ENCODE peak calls at places on chromosome 4, in six cellular contexts. One of them, this sample, is unnamed.
A peak's percentile ranks its signal among the peaks of the same experiment; 100 is the strongest.

GRCh38 chr4:183376381-183376780 is 54.2 kb upstream of the CLDN24 start:
- DNase-seq in mammary epithelial cell: no peak
- DNase-seq in stimulated activated CD8-positive, alpha-beta memory T cell treated with anti-CD3 and anti-CD28 coated beads, Interleukin-2, amount 100 ng/mL, for 48 hours: no peak
- DNase-seq in transverse colon: no peak
- DNase-seq in HepG2: no peak
- DNase-seq in sigmoid colon: no peak
- DNase-seq in this sample: no peak

GRCh38 chr4:88730811-88731210 is 33.2 kb upstream of the NAP1L5 start:
- DNase-seq in mammary epithelial cell: no peak
- DNase-seq in stimulated activated CD8-positive, alpha-beta memory T cell treated with anti-CD3 and anti-CD28 coated beads, Interleukin-2, amount 100 ng/mL, for 48 hours: no peak
- DNase-seq in transverse colon: no peak
- DNase-seq in HepG2: no peak
- DNase-seq in sigmoid colon: no peak
- DNase-seq in this sample: no peak

GRCh38 chr4:76301068-76301774 is 5.3 kb upstream of the STBD1 start:
- DNase-seq in mammary epithelial cell: peak; percentile 95
- DNase-seq in stimulated activated CD8-positive, alpha-beta memory T cell treated with anti-CD3 and anti-CD28 coated beads, Interleukin-2, amount 100 ng/mL, for 48 hours: no peak
- DNase-seq in transverse colon: no peak
- DNase-seq in HepG2: peak; percentile 91
- DNase-seq in sigmoid colon: no peak
- DNase-seq in this sample: peak; percentile 22

GRCh38 chr4:41373221-41373620 is 116.5 kb downstream of the UCHL1 start:
- DNase-seq in mammary epithelial cell: no peak
- DNase-seq in stimulated activated CD8-positive, alpha-beta memory T cell treated with anti-CD3 and anti-CD28 coated beads, Interleukin-2, amount 100 ng/mL, for 48 hours: no peak
- DNase-seq in transverse colon: no peak
- DNase-seq in HepG2: no peak
- DNase-seq in sigmoid colon: no peak
- DNase-seq in this sample: no peak

GRCh38 chr4:176238819-176239218 is 30.2 kb downstream of the ASB5 start:
- DNase-seq in mammary epithelial cell: peak; percentile 78
- DNase-seq in stimulated activated CD8-positive, alpha-beta memory T cell treated with anti-CD3 and anti-CD28 coated beads, Interleukin-2, amount 100 ng/mL, for 48 hours: no peak
- DNase-seq in transverse colon: no peak
- DNase-seq in HepG2: no peak
- DNase-seq in sigmoid colon: no peak
- DNase-seq in this sample: no peak

GRCh38 chr4:152860057-152860456 is 76.1 kb upstream of the FHDC1 start:
- DNase-seq in mammary epithelial cell: no peak
- DNase-seq in stimulated activated CD8-positive, alpha-beta memory T cell treated with anti-CD3 and anti-CD28 coated beads, Interleukin-2, amount 100 ng/mL, for 48 hours: no peak
- DNase-seq in transverse colon: no peak
- DNase-seq in HepG2: no peak
- DNase-seq in sigmoid colon: no peak
- DNase-seq in this sample: no peak

GRCh38 chr4:163624727-163625126 is 130.2 kb downstream of the TMA16 start:
- DNase-seq in mammary epithelial cell: no peak
- DNase-seq in stimulated activated CD8-positive, alpha-beta memory T cell treated with anti-CD3 and anti-CD28 coated beads, Interleukin-2, amount 100 ng/mL, for 48 hours: no peak
- DNase-seq in transverse colon: no peak
- DNase-seq in HepG2: no peak
- DNase-seq in sigmoid colon: no peak
- DNase-seq in this sample: no peak

GRCh38 chr4:143653031-143653430 is 47.4 kb downstream of the FREM3 start:
- DNase-seq in mammary epithelial cell: no peak
- DNase-seq in stimulated activated CD8-positive, alpha-beta memory T cell treated with anti-CD3 and anti-CD28 coated beads, Interleukin-2, amount 100 ng/mL, for 48 hours: no peak
- DNase-seq in transverse colon: no peak
- DNase-seq in HepG2: no peak
- DNase-seq in sigmoid colon: no peak
- DNase-seq in this sample: no peak

GRCh38 chr4:148847544-148847943 is 405.3 kb upstream of the NR3C2 start:
- DNase-seq in mammary epithelial cell: no peak
- DNase-seq in stimulated activated CD8-positive, alpha-beta memory T cell treated with anti-CD3 and anti-CD28 coated beads, Interleukin-2, amount 100 ng/mL, for 48 hours: no peak
- DNase-seq in transverse colon: peak; percentile 21
- DNase-seq in HepG2: no peak
- DNase-seq in sigmoid colon: no peak
- DNase-seq in this sample: no peak

GRCh38 chr4:118112647-118113046 is 78.4 kb downstream of the NDST3 start:
- DNase-seq in mammary epithelial cell: no peak
- DNase-seq in stimulated activated CD8-positive, alpha-beta memory T cell treated with anti-CD3 and anti-CD28 coated beads, Interleukin-2, amount 100 ng/mL, for 48 hours: no peak
- DNase-seq in transverse colon: no peak
- DNase-seq in HepG2: no peak
- DNase-seq in sigmoid colon: no peak
- DNase-seq in this sample: no peak

GRCh38 chr4:99504804-99505502 is 5.9 kb upstream of the C4orf17 start:
- DNase-seq in mammary epithelial cell: peak; percentile 9
- DNase-seq in stimulated activated CD8-positive, alpha-beta memory T cell treated with anti-CD3 and anti-CD28 coated beads, Interleukin-2, amount 100 ng/mL, for 48 hours: no peak
- DNase-seq in transverse colon: no peak
- DNase-seq in HepG2: no peak
- DNase-seq in sigmoid colon: no peak
- DNase-seq in this sample: no peak

GRCh38 chr4:166875821-166876220 is 358.5 kb downstream of the SPOCK3 start:
- DNase-seq in mammary epithelial cell: no peak
- DNase-seq in stimulated activated CD8-positive, alpha-beta memory T cell treated with anti-CD3 and anti-CD28 coated beads, Interleukin-2, amount 100 ng/mL, for 48 hours: no peak
- DNase-seq in transverse colon: no peak
- DNase-seq in HepG2: no peak
- DNase-seq in sigmoid colon: no peak
- DNase-seq in this sample: no peak

GRCh38 chr4:25531272-25531671 is 124.4 kb upstream of the SLC34A2 start:
- DNase-seq in mammary epithelial cell: no peak
- DNase-seq in stimulated activated CD8-positive, alpha-beta memory T cell treated with anti-CD3 and anti-CD28 coated beads, Interleukin-2, amount 100 ng/mL, for 48 hours: no peak
- DNase-seq in transverse colon: no peak
- DNase-seq in HepG2: no peak
- DNase-seq in sigmoid colon: no peak
- DNase-seq in this sample: no peak